ENCODE peak calls at places on chromosomes 7 and 10, in seven cellular contexts. S, G, J, I, F, V and Z are unnamed samples.

GRCh38 chr7:22256702-22257101 is 100.3 kb downstream of the RAPGEF5 start:
- DNase-seq in S (no peak), G (no peak), J (no peak), I (no peak), F (no peak), V (no peak), Z (no peak)

GRCh38 chr7:143487566-143487965 is 9.9 kb downstream of the TAS2R41 start:
- DNase-seq in S (no peak), G (peak; percentile 20), J (no peak), I (no peak), F (no peak), V (no peak), Z (peak; percentile 78)

GRCh38 chr7:134941947-134942346 is 44.4 kb upstream of the AGBL3 start:
- DNase-seq in S (no peak), G (no peak), J (no peak), I (no peak), F (no peak), V (no peak), Z (no peak)

GRCh38 chr7:25031432-25031831 is 51.5 kb upstream of the OSBPL3 start:
- DNase-seq in S (no peak), G (peak; percentile 44), J (no peak), I (no peak), F (no peak), V (peak; percentile 30), Z (no peak)

GRCh38 chr10:77526861-77527617 is 110.6 kb downstream of the KCNMA1 start:
- DNase-seq in S (no peak), G (no peak), J (no peak), I (no peak), F (no peak), V (no peak), Z (no peak)

GRCh38 chr7:88184848-88185304 is 35.0 kb downstream of the SRI start:
- DNase-seq in S (no peak), G (peak; percentile 87), J (no peak), I (peak; percentile 16), F (no peak), V (peak; percentile 84), Z (peak; percentile 47)

GRCh38 chr7:42014625-42015412 is 222.2 kb downstream of the GLI3 start:
- DNase-seq in S (peak; percentile 45), G (peak; percentile 26), J (no peak), I (no peak), F (no peak), V (peak; percentile 48), Z (no peak)

GRCh38 chr7:1476859-1477258 is 17.6 kb upstream of the MICALL2 start:
- DNase-seq in S (no peak), G (no peak), J (no peak), I (no peak), F (no peak), V (no peak), Z (no peak)

GRCh38 chr7:101104193-101104713 is 19.0 kb downstream of the TRIM56 start:
- DNase-seq in S (no peak), G (no peak), J (no peak), I (no peak), F (no peak), V (no peak), Z (no peak)

GRCh38 chr10:103795634-103796265 is 59.6 kb downstream of the SH3PXD2A start:
- DNase-seq in S (no peak), G (no peak), J (no peak), I (no peak), F (no peak), V (no peak), Z (no peak)

GRCh38 chr10:58590152-58590551 is 77.5 kb downstream of the BICC1 start:
- DNase-seq in S (no peak), G (peak; percentile 99), J (no peak), I (peak; percentile 98), F (no peak), V (peak; percentile 96), Z (peak; percentile 96)

GRCh38 chr7:31051598-31052503 is at the start of gene ADCYAP1R1:
- DNase-seq in S (peak; percentile 51), G (no peak), J (no peak), I (no peak), F (no peak), V (no peak), Z (no peak)

GRCh38 chr7:154884348-154884920 is 118.5 kb downstream of the PAXIP1 start:
- DNase-seq in S (no peak), G (no peak), J (no peak), I (no peak), F (no peak), V (no peak), Z (no peak)

GRCh38 chr7:139635521-139636240 is 112.2 kb downstream of the CLEC2L start:
- DNase-seq in S (no peak), G (no peak), J (no peak), I (no peak), F (peak; percentile 71), V (no peak), Z (no peak)

GRCh38 chr10:104122273-104123107 is 519 bp downstream of the SFR1 start:
- DNase-seq in S (no peak), G (no peak), J (no peak), I (no peak), F (no peak), V (peak; percentile 28), Z (no peak)

GRCh38 chr10:70575486-70575873 is 27.1 kb downstream of the PRF1 start:
- DNase-seq in S (no peak), G (peak; percentile 41), J (no peak), I (no peak), F (no peak), V (peak; percentile 66), Z (no peak)

GRCh38 chr7:130144632-130145171 is 60.5 kb downstream of the TMEM209 start:
- DNase-seq in S (no peak), G (peak; percentile 95), J (no peak), I (peak; percentile 29), F (no peak), V (peak; percentile 57), Z (peak; percentile 82)

GRCh38 chr7:101542527-101543241 is 86.4 kb downstream of the MYL10 start:
- DNase-seq in S (peak; percentile 85), G (peak; percentile 24), J (peak; percentile 76), I (no peak), F (peak; percentile 74), V (peak; percentile 30), Z (peak; percentile 64)

GRCh38 chr10:120927352-120927751 is 76.2 kb downstream of the WDR11 start:
- DNase-seq in S (no peak), G (no peak), J (no peak), I (no peak), F (no peak), V (no peak), Z (no peak)

GRCh38 chr7:1939434-1940401 is 269.6 kb downstream of the ELFN1 start:
- DNase-seq in S (no peak), G (no peak), J (no peak), I (no peak), F (peak; percentile 62), V (no peak), Z (no peak)

GRCh38 chr10:91210435-91210834 is 10.0 kb upstream of the PCGF5 start:
- DNase-seq in S (no peak), G (no peak), J (no peak), I (no peak), F (no peak), V (no peak), Z (no peak)

GRCh38 chr10:16804123-16804522 is 13.1 kb downstream of the RSU1 start:
- DNase-seq in S (no peak), G (no peak), J (no peak), I (no peak), F (no peak), V (no peak), Z (no peak)

GRCh38 chr7:128192497-128193142 is 48.5 kb upstream of the LEP start:
- DNase-seq in S (no peak), G (no peak), J (no peak), I (no peak), F (no peak), V (no peak), Z (no peak)

GRCh38 chr10:74320026-74320425 is 169.0 kb downstream of the ADK start:
- DNase-seq in S (no peak), G (no peak), J (no peak), I (no peak), F (no peak), V (no peak), Z (no peak)

GRCh38 chr10:108789911-108790310 is 1133.4 kb downstream of the XPNPEP1 start:
- DNase-seq in S (no peak), G (peak; percentile 92), J (no peak), I (no peak), F (no peak), V (peak; percentile 71), Z (peak; percentile 31)

GRCh38 chr7:74042746-74043522 is 15.0 kb downstream of the ELN start:
- DNase-seq in S (no peak), G (no peak), J (no peak), I (no peak), F (no peak), V (no peak), Z (no peak)

GRCh38 chr7:140263277-140263676 is 86.5 kb upstream of the KDM7A start:
- DNase-seq in S (no peak), G (no peak), J (no peak), I (no peak), F (no peak), V (no peak), Z (no peak)

GRCh38 chr10:61271127-61271780 is 181.9 kb downstream of the TMEM26 start:
- DNase-seq in S (no peak), G (peak; percentile 84), J (peak; percentile 3), I (peak; percentile 71), F (no peak), V (peak; percentile 76), Z (peak; percentile 80)

GRCh38 chr10:30848396-30849032 is 183.2 kb downstream of the ZNF438 start:
- DNase-seq in S (no peak), G (no peak), J (no peak), I (no peak), F (no peak), V (no peak), Z (no peak)

GRCh38 chr7:30562498-30562897 is 32.2 kb upstream of the GARS1 start:
- DNase-seq in S (no peak), G (peak; percentile 72), J (no peak), I (no peak), F (no peak), V (peak; percentile 72), Z (peak; percentile 33)

GRCh38 chr7:100152937-100153666 is 4.4 kb downstream of the LAMTOR4 start:
- DNase-seq in S (no peak), G (no peak), J (no peak), I (no peak), F (no peak), V (no peak), Z (no peak)

GRCh38 chr10:115020449-115020848 is 72.7 kb upstream of the ATRNL1 start:
- DNase-seq in S (no peak), G (no peak), J (no peak), I (no peak), F (no peak), V (no peak), Z (no peak)

GRCh38 chr10:83633547-83633946 is 505.8 kb upstream of the GHITM start:
- DNase-seq in S (no peak), G (no peak), J (no peak), I (no peak), F (no peak), V (no peak), Z (no peak)

GRCh38 chr10:29408847-29409240 is 120.0 kb downstream of the LYZL1 start:
- DNase-seq in S (no peak), G (no peak), J (no peak), I (no peak), F (no peak), V (no peak), Z (no peak)

GRCh38 chr10:44886966-44887365 is 24.2 kb upstream of the TMEM72 start:
- DNase-seq in S (no peak), G (no peak), J (no peak), I (no peak), F (no peak), V (no peak), Z (no peak)

GRCh38 chr7:90709501-90710465 is 113.7 kb downstream of the CDK14 start:
- DNase-seq in S (no peak), G (peak; percentile 74), J (no peak), I (no peak), F (no peak), V (peak; percentile 74), Z (peak; percentile 76)

GRCh38 chr10:80168679-80169380 is 36.3 kb downstream of the PLAC9 start:
- DNase-seq in S (peak; percentile 40), G (no peak), J (no peak), I (no peak), F (peak; percentile 44), V (no peak), Z (no peak)